ENCODE peak calls at places on chromosomes 13 and 19, in four cellular contexts. C is NCI-H1417, M is T-helper 1 cell, D is iris pigment epithelial cell. O is an unnamed sample.

GRCh38 chr19:18322318-18322758 is 538 bp downstream of the LSM4 start:
- DNase-seq in C (peak; percentile 77), D (peak; percentile 63), M (no peak), O (no peak)

GRCh38 chr13:41006296-41006695 is 12.8 kb downstream of the ELF1 start:
- DNase-seq in M (no peak), C (no peak), D (no peak), O (no peak)

GRCh38 chr13:44516771-44517170 is 59.4 kb downstream of the TSC22D1 start:
- DNase-seq in D (no peak), C (peak; percentile 33), M (no peak), O (no peak)

GRCh38 chr13:44305845-44306244 is 67.8 kb upstream of the SERP2 start:
- DNase-seq in M (no peak), C (peak; percentile 77), D (peak; percentile 34), O (no peak)

GRCh38 chr13:45269204-45269603 is 68.4 kb upstream of the KCTD4 start:
- DNase-seq in C (no peak), M (no peak), D (peak; percentile 14), O (no peak)

GRCh38 chr19:54201172-54201701 is 579 bp downstream of the RPS9 start:
- DNase-seq in D (no peak), C (no peak), M (no peak), O (no peak)

GRCh38 chr13:105799155-105799554 is 736.3 kb downstream of the EFNB2 start:
- DNase-seq in C (no peak), D (no peak), M (no peak), O (no peak)

GRCh38 chr19:7883105-7883504 is 5.2 kb upstream of the LRRC8E start:
- DNase-seq in D (no peak), C (peak; percentile 21), M (no peak), O (no peak)

GRCh38 chr19:16374436-16374835 is 49.8 kb downstream of the KLF2 start:
- DNase-seq in M (no peak), D (no peak), C (no peak), O (no peak)

O was measured in T-helper 17 cell.